ENCODE peak calls at places on chromosomes 5 and 9, in six cellular contexts. One of them, this sample, is unnamed.
A peak's percentile ranks its signal among the peaks of the same experiment; 100 is the strongest.

GRCh38 chr9:35679091-35679490 is 5.4 kb downstream of the CA9 start:
- DNase-seq in right cardiac atrium: no peak
- DNase-seq in spleen: peak; percentile 46
- DNase-seq in left lung: no peak
- DNase-seq in OCI-LY7: no peak
- DNase-seq in Peyer's patch: no peak
- DNase-seq in this sample: no peak

GRCh38 chr5:88298425-88298824 is 29.8 kb upstream of the TMEM161B start:
- DNase-seq in right cardiac atrium: no peak
- DNase-seq in spleen: no peak
- DNase-seq in left lung: no peak
- DNase-seq in OCI-LY7: no peak
- DNase-seq in Peyer's patch: no peak
- DNase-seq in this sample: no peak

GRCh38 chr9:110013064-110013463 is 194.9 kb downstream of the C9orf152 start:
- DNase-seq in right cardiac atrium: no peak
- DNase-seq in spleen: no peak
- DNase-seq in left lung: no peak
- DNase-seq in OCI-LY7: no peak
- DNase-seq in Peyer's patch: no peak
- DNase-seq in this sample: no peak

GRCh38 chr9:33140406-33141360 is 26.5 kb downstream of the B4GALT1 start:
- DNase-seq in right cardiac atrium: no peak
- DNase-seq in spleen: no peak
- DNase-seq in left lung: peak; percentile 30
- DNase-seq in OCI-LY7: no peak
- DNase-seq in Peyer's patch: no peak
- DNase-seq in this sample: peak; percentile 38

GRCh38 chr9:134662143-134662876 is 20.7 kb downstream of the COL5A1 start:
- DNase-seq in right cardiac atrium: peak; percentile 83
- DNase-seq in spleen: peak; percentile 59
- DNase-seq in left lung: peak; percentile 51
- DNase-seq in OCI-LY7: no peak
- DNase-seq in Peyer's patch: peak; percentile 47
- DNase-seq in this sample: peak; percentile 83

GRCh38 chr9:109913461-109913810 is 133.4 kb downstream of the PALM2AKAP2 start:
- DNase-seq in right cardiac atrium: no peak
- DNase-seq in spleen: no peak
- DNase-seq in left lung: no peak
- DNase-seq in OCI-LY7: no peak
- DNase-seq in Peyer's patch: no peak
- DNase-seq in this sample: no peak

GRCh38 chr5:113474100-113474700 is 14.1 kb downstream of the MCC start:
- DNase-seq in right cardiac atrium: no peak
- DNase-seq in spleen: no peak
- DNase-seq in left lung: no peak
- DNase-seq in OCI-LY7: peak; percentile 4
- DNase-seq in Peyer's patch: no peak
- DNase-seq in this sample: no peak

GRCh38 chr9:90343360-90343759 is 299.3 kb downstream of the DIRAS2 start:
- DNase-seq in right cardiac atrium: no peak
- DNase-seq in spleen: no peak
- DNase-seq in left lung: no peak
- DNase-seq in OCI-LY7: no peak
- DNase-seq in Peyer's patch: no peak
- DNase-seq in this sample: no peak

GRCh38 chr5:179858241-179858585 is 404 bp downstream of the MRNIP start:
- DNase-seq in right cardiac atrium: peak; percentile 68
- DNase-seq in spleen: peak; percentile 89
- DNase-seq in left lung: peak; percentile 37
- DNase-seq in OCI-LY7: peak; percentile 72
- DNase-seq in Peyer's patch: peak; percentile 69
- DNase-seq in this sample: no peak

GRCh38 chr9:76415731-76416130 is 21.5 kb upstream of the RFK start:
- DNase-seq in right cardiac atrium: no peak
- DNase-seq in spleen: no peak
- DNase-seq in left lung: no peak
- DNase-seq in OCI-LY7: no peak
- DNase-seq in Peyer's patch: no peak
- DNase-seq in this sample: no peak

GRCh38 chr5:59542841-59543825 is 350.4 kb downstream of the PDE4D start:
- DNase-seq in right cardiac atrium: peak; percentile 78
- DNase-seq in spleen: no peak
- DNase-seq in left lung: no peak
- DNase-seq in OCI-LY7: no peak
- DNase-seq in Peyer's patch: no peak
- DNase-seq in this sample: peak; percentile 58

GRCh38 chr9:113998529-113999255 is 79.4 kb downstream of the AMBP start:
- DNase-seq in right cardiac atrium: no peak
- DNase-seq in spleen: no peak
- DNase-seq in left lung: peak; percentile 29
- DNase-seq in OCI-LY7: no peak
- DNase-seq in Peyer's patch: peak; percentile 43
- DNase-seq in this sample: peak; percentile 69

GRCh38 chr5:157648275-157648990 is 3.8 kb downstream of the SOX30 start:
- DNase-seq in right cardiac atrium: no peak
- DNase-seq in spleen: no peak
- DNase-seq in left lung: no peak
- DNase-seq in OCI-LY7: no peak
- DNase-seq in Peyer's patch: no peak
- DNase-seq in this sample: no peak

GRCh38 chr9:130394814-130395470 is 49.8 kb upstream of the ASS1 start:
- DNase-seq in right cardiac atrium: peak; percentile 18
- DNase-seq in spleen: no peak
- DNase-seq in left lung: no peak
- DNase-seq in OCI-LY7: no peak
- DNase-seq in Peyer's patch: no peak
- DNase-seq in this sample: no peak

GRCh38 chr9:133582501-133583045 is 26.6 kb downstream of the FAM163B start:
- DNase-seq in right cardiac atrium: peak; percentile 70
- DNase-seq in spleen: no peak
- DNase-seq in left lung: no peak
- DNase-seq in OCI-LY7: no peak
- DNase-seq in Peyer's patch: no peak
- DNase-seq in this sample: no peak

GRCh38 chr9:94980947-94981632 is 254.6 kb downstream of the AOPEP start:
- DNase-seq in right cardiac atrium: no peak
- DNase-seq in spleen: no peak
- DNase-seq in left lung: no peak
- DNase-seq in OCI-LY7: no peak
- DNase-seq in Peyer's patch: no peak
- DNase-seq in this sample: no peak

GRCh38 chr9:84512493-84512892 is 157.0 kb upstream of the NTRK2 start:
- DNase-seq in right cardiac atrium: no peak
- DNase-seq in spleen: no peak
- DNase-seq in left lung: no peak
- DNase-seq in OCI-LY7: no peak
- DNase-seq in Peyer's patch: no peak
- DNase-seq in this sample: no peak

GRCh38 chr9:8052991-8053390 is 253.4 kb upstream of the DMAC1 start:
- DNase-seq in right cardiac atrium: peak; percentile 19
- DNase-seq in spleen: peak; percentile 33
- DNase-seq in left lung: no peak
- DNase-seq in OCI-LY7: no peak
- DNase-seq in Peyer's patch: no peak
- DNase-seq in this sample: no peak

GRCh38 chr9:34119713-34120112 is 6.8 kb downstream of the DCAF12 start:
- DNase-seq in right cardiac atrium: no peak
- DNase-seq in spleen: peak; percentile 7
- DNase-seq in left lung: no peak
- DNase-seq in OCI-LY7: no peak
- DNase-seq in Peyer's patch: no peak
- DNase-seq in this sample: no peak

GRCh38 chr5:92605591-92605990 is 975.4 kb downstream of the NR2F1-AS1 start:
- DNase-seq in right cardiac atrium: no peak
- DNase-seq in spleen: no peak
- DNase-seq in left lung: no peak
- DNase-seq in OCI-LY7: no peak
- DNase-seq in Peyer's patch: no peak
- DNase-seq in this sample: no peak

GRCh38 chr9:107425110-107426025 is 64.2 kb downstream of the KLF4 start:
- DNase-seq in right cardiac atrium: peak; percentile 96
- DNase-seq in spleen: peak; percentile 88
- DNase-seq in left lung: peak; percentile 77
- DNase-seq in OCI-LY7: peak; percentile 34
- DNase-seq in Peyer's patch: peak; percentile 78
- DNase-seq in this sample: peak; percentile 88

GRCh38 chr9:137185921-137186320 is 2.4 kb downstream of the ANAPC2 start:
- DNase-seq in right cardiac atrium: no peak
- DNase-seq in spleen: no peak
- DNase-seq in left lung: no peak
- DNase-seq in OCI-LY7: no peak
- DNase-seq in Peyer's patch: no peak
- DNase-seq in this sample: no peak

GRCh38 chr9:136808075-136808780 is 480 bp downstream of the RABL6 start:
- DNase-seq in right cardiac atrium: peak; percentile 81
- DNase-seq in spleen: peak; percentile 88
- DNase-seq in left lung: no peak
- DNase-seq in OCI-LY7: peak; percentile 54
- DNase-seq in Peyer's patch: no peak
- DNase-seq in this sample: peak; percentile 62

GRCh38 chr9:133807818-133808217 is 69.7 kb upstream of the SARDH start:
- DNase-seq in right cardiac atrium: peak; percentile 32
- DNase-seq in spleen: no peak
- DNase-seq in left lung: no peak
- DNase-seq in OCI-LY7: no peak
- DNase-seq in Peyer's patch: no peak
- DNase-seq in this sample: no peak

GRCh38 chr5:139251281-139251687 is 42.3 kb upstream of the MATR3 start:
- DNase-seq in right cardiac atrium: no peak
- DNase-seq in spleen: no peak
- DNase-seq in left lung: no peak
- DNase-seq in OCI-LY7: peak; percentile 67
- DNase-seq in Peyer's patch: no peak
- DNase-seq in this sample: no peak

GRCh38 chr5:133664422-133664821 is 52.1 kb upstream of the FSTL4 start:
- DNase-seq in right cardiac atrium: no peak
- DNase-seq in spleen: no peak
- DNase-seq in left lung: no peak
- DNase-seq in OCI-LY7: no peak
- DNase-seq in Peyer's patch: no peak
- DNase-seq in this sample: peak; percentile 55

GRCh38 chr5:76345582-76345981 is 57.5 kb upstream of the IQGAP2 start:
- DNase-seq in right cardiac atrium: no peak
- DNase-seq in spleen: no peak
- DNase-seq in left lung: no peak
- DNase-seq in OCI-LY7: no peak
- DNase-seq in Peyer's patch: no peak
- DNase-seq in this sample: no peak

GRCh38 chr9:69324549-69325401 is at the start of gene ENTREP1:
- DNase-seq in right cardiac atrium: peak; percentile 87
- DNase-seq in spleen: peak; percentile 84
- DNase-seq in left lung: peak; percentile 76
- DNase-seq in OCI-LY7: no peak
- DNase-seq in Peyer's patch: peak; percentile 84
- DNase-seq in this sample: peak; percentile 89
- H3K27ac ChIP-seq in right cardiac atrium: peak within 1 kb of the TSS; percentile 80
- H3K27ac ChIP-seq in spleen: no peak within 1 kb of the TSS
- H3K27ac ChIP-seq in left lung: peak within 1 kb of the TSS; percentile 70
- H3K27ac ChIP-seq in OCI-LY7: no peak within 1 kb of the TSS
- H3K27ac ChIP-seq in Peyer's patch: no peak within 1 kb of the TSS
- H3K27ac ChIP-seq in this sample: no peak within 1 kb of the TSS

GRCh38 chr5:142713151-142713706 is 27.3 kb upstream of the FGF1 start:
- DNase-seq in right cardiac atrium: peak; percentile 95
- DNase-seq in spleen: peak; percentile 96
- DNase-seq in left lung: peak; percentile 87
- DNase-seq in OCI-LY7: peak; percentile 90
- DNase-seq in Peyer's patch: peak; percentile 93
- DNase-seq in this sample: peak; percentile 95
- H3K4me3 ChIP-seq in right cardiac atrium: peak overlapping the region; percentile 54
- H3K4me3 ChIP-seq in spleen: peak overlapping the region; percentile 41
- H3K4me3 ChIP-seq in left lung: peak overlapping the region; percentile 48
- H3K4me3 ChIP-seq in OCI-LY7: peak overlapping the region; percentile 68
- H3K4me3 ChIP-seq in Peyer's patch: peak overlapping the region; percentile 42
- H3K4me3 ChIP-seq in this sample: peak overlapping the region; percentile 49

DNA sequence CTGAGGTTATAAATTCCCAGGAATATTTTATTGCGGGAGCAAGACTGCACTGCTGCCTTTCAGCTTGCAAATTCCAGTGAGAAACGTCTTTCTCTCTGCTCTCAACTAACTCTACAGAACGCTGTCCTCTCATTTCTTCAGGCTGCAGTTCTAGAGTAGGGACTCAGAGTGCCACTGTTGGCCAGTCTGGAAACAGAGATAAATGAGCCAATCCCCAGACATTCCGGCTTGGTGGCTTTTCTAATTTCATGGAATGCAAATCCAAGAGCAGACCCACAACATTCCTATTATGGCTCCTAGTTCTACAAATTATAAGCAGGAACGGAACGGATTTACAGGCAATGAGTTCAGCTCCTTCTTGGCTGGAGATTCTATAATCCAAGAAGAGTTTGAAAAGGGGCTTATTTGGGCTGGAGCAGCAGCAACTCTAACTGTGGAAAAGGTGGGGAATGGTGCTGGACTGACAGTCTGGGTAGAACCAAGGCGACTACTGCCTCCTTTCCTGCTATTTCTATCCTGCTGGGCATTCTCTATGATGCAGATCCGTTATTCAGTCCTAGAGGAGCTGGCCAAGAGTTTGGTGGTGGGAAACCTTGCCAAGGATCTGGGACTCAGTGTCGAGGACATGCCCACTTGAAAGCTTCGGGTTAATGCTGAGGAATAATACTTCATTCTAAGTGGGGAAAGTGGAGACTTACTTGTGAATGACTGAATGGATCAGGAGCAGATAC is 9.3 kb downstream of the PCDHGA12 start:
- DNase-seq in right cardiac atrium: no peak
- DNase-seq in spleen: no peak
- DNase-seq in left lung: no peak
- DNase-seq in OCI-LY7: no peak
- DNase-seq in Peyer's patch: no peak
- DNase-seq in this sample: no peak
- H3K9me3 ChIP-seq in right cardiac atrium: no peaks in the 10 kb centered on the region
- H3K9me3 ChIP-seq in spleen: peaks cover 23% of the 10 kb centered on the region
- H3K9me3 ChIP-seq in left lung: peaks cover 5% of the 10 kb centered on the region
- H3K9me3 ChIP-seq in OCI-LY7: no peaks in the 10 kb centered on the region
- H3K9me3 ChIP-seq in Peyer's patch: no peaks in the 10 kb centered on the region
- H3K9me3 ChIP-seq in this sample: peaks cover 18% of the 10 kb centered on the region

DNA sequence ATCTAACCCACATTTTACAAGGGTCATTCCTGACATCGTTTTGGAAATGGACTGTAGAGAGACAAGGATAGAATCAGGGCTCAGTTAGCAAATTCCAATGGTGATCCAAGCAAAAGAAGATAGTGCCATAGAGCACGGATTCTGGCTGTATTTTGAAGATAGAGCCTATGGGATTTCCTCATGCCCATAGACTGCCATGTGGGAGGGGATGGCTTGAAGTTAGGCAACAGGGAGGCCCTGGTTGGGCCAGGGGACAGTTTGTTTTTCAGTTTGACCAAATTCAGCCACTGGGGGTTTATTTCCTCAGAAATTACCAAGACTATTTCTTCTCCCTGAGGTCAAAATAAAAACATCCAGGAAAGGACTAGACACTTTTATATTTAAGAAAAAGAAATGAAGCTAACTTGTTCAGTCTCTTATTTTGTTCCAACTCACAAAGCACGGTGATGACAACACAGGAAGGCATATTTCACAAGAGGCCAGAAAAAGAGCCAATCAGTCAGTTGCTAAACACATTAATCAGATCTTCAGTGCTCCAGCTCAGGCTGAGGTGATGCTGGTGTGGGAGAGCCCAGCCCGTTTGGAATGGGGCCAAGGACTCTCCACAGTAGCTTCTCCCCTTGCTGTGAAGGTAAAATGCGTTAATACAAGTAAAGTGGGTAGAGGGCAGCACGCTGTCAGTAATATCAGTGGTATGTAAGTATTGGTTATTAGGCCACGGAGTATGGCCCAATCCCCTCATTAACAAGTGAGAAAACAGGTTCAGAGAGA is 4.4 kb upstream of the DCTN4 start:
- DNase-seq in right cardiac atrium: peak; percentile 80
- DNase-seq in spleen: no peak
- DNase-seq in left lung: no peak
- DNase-seq in OCI-LY7: no peak
- DNase-seq in Peyer's patch: no peak
- DNase-seq in this sample: peak; percentile 65
- H3K27ac ChIP-seq in right cardiac atrium: peak overlapping the region; percentile 80
- H3K27ac ChIP-seq in spleen: peak overlapping the region; percentile 79
- H3K27ac ChIP-seq in left lung: peak overlapping the region; percentile 44
- H3K27ac ChIP-seq in OCI-LY7: no peak overlapping the region
- H3K27ac ChIP-seq in Peyer's patch: no peak overlapping the region
- H3K27ac ChIP-seq in this sample: no peak overlapping the region

This sample was measured in aorta.